ENCODE peak calls at places on chromosome 4, in nine cellular contexts. G, E, L, J, C, T, S, D and K are unnamed samples.

GRCh38 chr4:114056599-114056998 is 77.2 kb upstream of the ARSJ start:
- DNase-seq in D (no peak), J (no peak), C (no peak), S (no peak), G (no peak), E (no peak), T (no peak), L (no peak), K (no peak)

GRCh38 chr4:175813841-175814240 is 1.8 kb upstream of the GPM6A start:
- DNase-seq in L (no peak), S (no peak), J (no peak), D (no peak), E (no peak), G (no peak), T (no peak), C (no peak), K (no peak)

GRCh38 chr4:149718500-149718899 is 97.1 kb downstream of the IQCM start:
- DNase-seq in T (no peak), L (no peak), J (no peak), C (no peak), D (no peak), S (no peak), E (no peak), G (no peak), K (no peak)

GRCh38 chr4:41865981-41866798 is 69.0 kb upstream of the TMEM33 start:
- DNase-seq in E (no peak), S (no peak), D (peak; percentile 58), G (no peak), L (no peak), J (no peak), T (no peak), C (no peak), K (no peak)

GRCh38 chr4:55543858-55544257 is 2.9 kb downstream of the CLOCK start:
- DNase-seq in E (no peak), D (no peak), J (no peak), G (no peak), S (peak; percentile 13), L (no peak), C (no peak), T (no peak), K (no peak)

GRCh38 chr4:576991-577498 is 950 bp upstream of the TMEM271 start:
- DNase-seq in J (no peak), D (peak; percentile 54), C (no peak), L (no peak), G (no peak), E (no peak), T (no peak), S (no peak), K (no peak)

GRCh38 chr4:152309418-152309817 is 226.5 kb downstream of the FBXW7 start:
- DNase-seq in C (no peak), T (no peak), J (no peak), L (no peak), G (no peak), D (no peak), S (no peak), E (no peak), K (no peak)

GRCh38 chr4:101201421-101201820 is 145.9 kb downstream of the PPP3CA start:
- DNase-seq in C (no peak), G (no peak), T (no peak), D (no peak), S (no peak), L (no peak), E (no peak), J (peak; percentile 20), K (no peak)

GRCh38 chr4:118280501-118281218 is 72.1 kb downstream of the PRSS12 start:
- DNase-seq in E (peak; percentile 52), J (peak; percentile 71), T (peak; percentile 37), S (peak; percentile 67), G (peak; percentile 25), D (no peak), L (peak; percentile 71), C (no peak), K (peak; percentile 48)

GRCh38 chr4:113849771-113850170 is 88.2 kb upstream of the CAMK2D start:
- DNase-seq in E (peak; percentile 41), S (no peak), L (no peak), C (no peak), G (peak; percentile 43), J (no peak), D (no peak), T (no peak), K (no peak)

GRCh38 chr4:158036998-158037397 is 135.8 kb downstream of the GASK1B start:
- DNase-seq in D (no peak), S (no peak), G (no peak), J (no peak), T (no peak), E (no peak), C (no peak), L (no peak), K (no peak)

GRCh38 chr4:41880840-41881831 is 54.1 kb upstream of the TMEM33 start:
- DNase-seq in G (no peak), J (no peak), C (no peak), E (no peak), D (peak; percentile 81), S (no peak), T (no peak), L (no peak), K (no peak)

GRCh38 chr4:144967161-144967560 is 130.8 kb downstream of the ANAPC10 start:
- DNase-seq in C (no peak), T (no peak), J (no peak), E (no peak), D (no peak), S (no peak), G (no peak), L (no peak), K (no peak)

GRCh38 chr4:7266525-7267292 is 74.4 kb downstream of the SORCS2 start:
- DNase-seq in T (no peak), E (no peak), S (peak; percentile 32), D (no peak), L (no peak), G (no peak), J (peak; percentile 82), C (no peak), K (peak; percentile 56)

GRCh38 chr4:2927016-2927695 is 36.0 kb downstream of the NOP14 start:
- DNase-seq in S (no peak), D (no peak), L (peak; percentile 8), G (no peak), E (no peak), J (no peak), C (peak; percentile 11), T (no peak), K (no peak)

GRCh38 chr4:92254767-92255442 is 48.9 kb upstream of the GRID2 start:
- DNase-seq in T (no peak), J (no peak), C (no peak), D (peak; percentile 7), G (no peak), E (no peak), L (no peak), S (no peak), K (no peak)
- H3K9me3 ChIP-seq in T (no peaks in the 10 kb centered on the region), J (no peaks in the 10 kb centered on the region), C (no peaks in the 10 kb centered on the region), D (no peaks in the 10 kb centered on the region), G (peaks cover 21% of the 10 kb centered on the region), E (no peaks in the 10 kb centered on the region), L (no peaks in the 10 kb centered on the region), S (no peaks in the 10 kb centered on the region), K (peaks cover 4% of the 10 kb centered on the region)

GRCh38 chr4:23932186-23932585 is 42.3 kb upstream of the PPARGC1A start:
- DNase-seq in E (no peak), T (no peak), J (no peak), S (no peak), L (no peak), C (no peak), G (no peak), D (no peak), K (no peak)
- TF ChIP-seq CTCF in E (no peak), T (no peak), J (no peak), S (no peak), L (no peak), C (no peak), G (no peak), D (no peak), K (no peak)

GRCh38 chr4:107890779-107891178 is 40.6 kb upstream of the CYP2U1 start:
- DNase-seq in S (no peak), C (no peak), J (no peak), G (no peak), D (no peak), L (no peak), T (no peak), E (no peak), K (no peak)

GRCh38 chr4:107888237-107888636 is 43.1 kb upstream of the CYP2U1 start:
- DNase-seq in S (no peak), E (no peak), J (peak; percentile 13), L (no peak), T (no peak), D (no peak), G (no peak), C (no peak), K (no peak)

GRCh38 chr4:107891299-107891698 is 40.0 kb upstream of the CYP2U1 start:
- DNase-seq in L (no peak), S (no peak), E (no peak), T (no peak), J (no peak), D (no peak), C (no peak), G (no peak), K (no peak)

GRCh38 chr4:107885865-107886264 is 45.5 kb upstream of the CYP2U1 start:
- DNase-seq in G (no peak), L (no peak), E (no peak), J (no peak), S (no peak), D (no peak), T (no peak), C (no peak), K (no peak)
- H3K9me3 ChIP-seq in G (peaks cover 21% of the 10 kb centered on the region), L (peaks cover 3% of the 10 kb centered on the region), E (no peaks in the 10 kb centered on the region), J (peaks cover 11% of the 10 kb centered on the region), S (peaks cover 9% of the 10 kb centered on the region), D (peaks cover 7% of the 10 kb centered on the region), T (no peaks in the 10 kb centered on the region), C (peaks cover 9% of the 10 kb centered on the region), K (no peaks in the 10 kb centered on the region)

DNA sequence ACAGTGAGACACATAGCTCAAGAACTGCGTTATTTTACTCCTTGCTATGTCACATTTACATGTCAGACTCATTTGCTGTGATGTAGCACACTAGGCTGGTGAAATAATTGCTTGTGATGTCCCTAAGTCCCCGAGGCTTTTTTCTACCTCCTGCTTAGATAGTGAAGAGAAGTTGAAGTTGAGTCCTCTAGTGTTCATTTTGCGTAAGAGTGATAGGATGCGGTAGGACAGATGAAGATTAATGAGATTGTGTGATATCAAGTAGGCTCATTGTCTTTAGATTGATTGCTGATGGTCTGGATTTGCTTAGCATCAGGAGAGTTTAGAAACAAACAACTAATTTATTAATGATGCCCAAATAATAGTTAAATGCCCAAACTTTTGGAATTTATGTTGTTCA is 173.6 kb upstream of the NUDT6 start:
- DNase-seq in L (no peak), G (no peak), S (peak; percentile 18), J (peak; percentile 48), E (no peak), T (no peak), C (no peak), D (no peak), K (no peak)
- TF ChIP-seq CTCF in L (no peak), G (no peak), S (peak; percentile 20), J (peak; percentile 50), E (no peak), T (no peak), C (no peak), D (no peak), K (peak; percentile 11)

DNA sequence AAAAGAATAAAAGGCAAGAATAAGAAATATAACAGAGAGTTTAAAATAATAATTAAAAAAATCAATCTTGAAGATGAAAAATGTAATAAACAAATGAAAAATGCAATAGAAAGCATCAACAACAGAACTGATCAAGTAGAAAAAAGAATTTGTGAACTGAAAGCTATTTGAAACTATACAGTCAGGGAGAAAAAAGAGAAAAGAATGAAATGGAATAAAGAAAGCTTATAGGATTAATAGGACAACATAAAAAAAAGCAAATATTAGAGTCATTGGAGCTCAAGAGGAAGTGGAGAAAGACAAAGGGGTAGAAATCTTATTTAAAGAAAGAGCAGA is 126.8 kb upstream of the RPL34 start:
- DNase-seq in D (no peak), T (no peak), C (no peak), L (no peak), J (no peak), S (no peak), E (no peak), G (no peak), K (no peak)
- H3K9me3 ChIP-seq in D (peaks cover 11% of the 10 kb centered on the region), T (peaks cover 16% of the 10 kb centered on the region), C (peaks cover 19% of the 10 kb centered on the region), L (peaks cover 14% of the 10 kb centered on the region), J (no peaks in the 10 kb centered on the region), S (no peaks in the 10 kb centered on the region), E (no peaks in the 10 kb centered on the region), G (peaks cover 59% of the 10 kb centered on the region), K (peaks cover 4% of the 10 kb centered on the region)